ENCODE peak calls at places on chromosomes 1 and 21, in four cellular contexts. One of them, this sample, is unnamed.

GRCh38 chr1:230753586-230754251 is 6.5 kb downstream of the CAPN9 start:
- DNase-seq in ACHN: peak; percentile 37
- DNase-seq in stimulated activated CD4-positive, alpha-beta T cell treated with anti-CD3 and anti-CD28 coated beads, TNF-alpha, amount 100 ng/mL, for 48 hours: no peak
- DNase-seq in heart right ventricle: peak; percentile 52
- DNase-seq in this sample: no peak

GRCh38 chr1:52662645-52663313 is 29.8 kb downstream of the SHISAL2A start:
- DNase-seq in ACHN: no peak
- DNase-seq in stimulated activated CD4-positive, alpha-beta T cell treated with anti-CD3 and anti-CD28 coated beads, TNF-alpha, amount 100 ng/mL, for 48 hours: no peak
- DNase-seq in heart right ventricle: no peak
- DNase-seq in this sample: no peak

GRCh38 chr1:15411593-15412487 is 2.2 kb downstream of the EFHD2 start:
- DNase-seq in ACHN: no peak
- DNase-seq in stimulated activated CD4-positive, alpha-beta T cell treated with anti-CD3 and anti-CD28 coated beads, TNF-alpha, amount 100 ng/mL, for 48 hours: no peak
- DNase-seq in heart right ventricle: no peak
- DNase-seq in this sample: peak; percentile 97

GRCh38 chr1:54239603-54240002 is 39.6 kb downstream of the MRPL37 start:
- DNase-seq in ACHN: no peak
- DNase-seq in stimulated activated CD4-positive, alpha-beta T cell treated with anti-CD3 and anti-CD28 coated beads, TNF-alpha, amount 100 ng/mL, for 48 hours: no peak
- DNase-seq in heart right ventricle: no peak
- DNase-seq in this sample: no peak

GRCh38 chr1:29222686-29223085 is 8.0 kb downstream of the MECR start:
- DNase-seq in ACHN: no peak
- DNase-seq in stimulated activated CD4-positive, alpha-beta T cell treated with anti-CD3 and anti-CD28 coated beads, TNF-alpha, amount 100 ng/mL, for 48 hours: no peak
- DNase-seq in heart right ventricle: no peak
- DNase-seq in this sample: no peak

GRCh38 chr1:171743014-171743870 is 1.4 kb upstream of the VAMP4 start:
- DNase-seq in ACHN: peak; percentile 74
- DNase-seq in stimulated activated CD4-positive, alpha-beta T cell treated with anti-CD3 and anti-CD28 coated beads, TNF-alpha, amount 100 ng/mL, for 48 hours: no peak
- DNase-seq in heart right ventricle: no peak
- DNase-seq in this sample: no peak

GRCh38 chr1:211741799-211742198 is 66.4 kb upstream of the NEK2 start:
- DNase-seq in ACHN: no peak
- DNase-seq in stimulated activated CD4-positive, alpha-beta T cell treated with anti-CD3 and anti-CD28 coated beads, TNF-alpha, amount 100 ng/mL, for 48 hours: no peak
- DNase-seq in heart right ventricle: no peak
- DNase-seq in this sample: no peak

GRCh38 chr1:33455537-33456301 is 16.7 kb upstream of the ZSCAN20 start:
- DNase-seq in ACHN: peak; percentile 56
- DNase-seq in stimulated activated CD4-positive, alpha-beta T cell treated with anti-CD3 and anti-CD28 coated beads, TNF-alpha, amount 100 ng/mL, for 48 hours: no peak
- DNase-seq in heart right ventricle: peak; percentile 60
- DNase-seq in this sample: peak; percentile 53

GRCh38 chr21:41616063-41616591 is 108.2 kb upstream of the TMPRSS2 start:
- DNase-seq in ACHN: no peak
- DNase-seq in stimulated activated CD4-positive, alpha-beta T cell treated with anti-CD3 and anti-CD28 coated beads, TNF-alpha, amount 100 ng/mL, for 48 hours: no peak
- DNase-seq in heart right ventricle: no peak
- DNase-seq in this sample: no peak

GRCh38 chr1:50348449-50349241 is 74.6 kb downstream of the DMRTA2 start:
- DNase-seq in ACHN: peak; percentile 62
- DNase-seq in stimulated activated CD4-positive, alpha-beta T cell treated with anti-CD3 and anti-CD28 coated beads, TNF-alpha, amount 100 ng/mL, for 48 hours: peak; percentile 30
- DNase-seq in heart right ventricle: peak; percentile 53
- DNase-seq in this sample: peak; percentile 53

GRCh38 chr21:41164052-41164451 is 3.9 kb upstream of the BACE2 start:
- DNase-seq in ACHN: no peak
- DNase-seq in stimulated activated CD4-positive, alpha-beta T cell treated with anti-CD3 and anti-CD28 coated beads, TNF-alpha, amount 100 ng/mL, for 48 hours: no peak
- DNase-seq in heart right ventricle: no peak
- DNase-seq in this sample: no peak

GRCh38 chr1:216388558-216388957 is 34.7 kb downstream of the USH2A start:
- DNase-seq in ACHN: no peak
- DNase-seq in stimulated activated CD4-positive, alpha-beta T cell treated with anti-CD3 and anti-CD28 coated beads, TNF-alpha, amount 100 ng/mL, for 48 hours: no peak
- DNase-seq in heart right ventricle: no peak
- DNase-seq in this sample: no peak

GRCh38 chr21:44329086-44329889 is 9.9 kb downstream of the CFAP410 start:
- DNase-seq in ACHN: no peak
- DNase-seq in stimulated activated CD4-positive, alpha-beta T cell treated with anti-CD3 and anti-CD28 coated beads, TNF-alpha, amount 100 ng/mL, for 48 hours: no peak
- DNase-seq in heart right ventricle: no peak
- DNase-seq in this sample: peak; percentile 9

GRCh38 chr1:200207711-200208126 is 180.2 kb downstream of the NR5A2 start:
- DNase-seq in ACHN: no peak
- DNase-seq in stimulated activated CD4-positive, alpha-beta T cell treated with anti-CD3 and anti-CD28 coated beads, TNF-alpha, amount 100 ng/mL, for 48 hours: no peak
- DNase-seq in heart right ventricle: no peak
- DNase-seq in this sample: peak; percentile 26

GRCh38 chr1:89605692-89606091 is 27.2 kb upstream of the LRRC8C start:
- DNase-seq in ACHN: peak; percentile 78
- DNase-seq in stimulated activated CD4-positive, alpha-beta T cell treated with anti-CD3 and anti-CD28 coated beads, TNF-alpha, amount 100 ng/mL, for 48 hours: no peak
- DNase-seq in heart right ventricle: no peak
- DNase-seq in this sample: no peak

GRCh38 chr21:16800536-16800935 is 712.3 kb upstream of the CXADR start:
- DNase-seq in ACHN: no peak
- DNase-seq in stimulated activated CD4-positive, alpha-beta T cell treated with anti-CD3 and anti-CD28 coated beads, TNF-alpha, amount 100 ng/mL, for 48 hours: no peak
- DNase-seq in heart right ventricle: no peak
- DNase-seq in this sample: no peak

This sample was measured in HL-60.